ENCODE peak calls at places on chromosomes 4 and X, in four cellular contexts. One of them, this sample, is unnamed.

GRCh38 chrX:49977319-49978090 is 55.1 kb downstream of the CLCN5 start:
- DNase-seq in iPS DF 6.9: no peak
- DNase-seq in SK-N-SH: peak
- DNase-seq in aorta: no peak
- DNase-seq in this sample: no peak

GRCh38 chr4:137470806-137471205 is 61.5 kb downstream of the PCDH18 start:
- DNase-seq in iPS DF 6.9: no peak
- DNase-seq in SK-N-SH: no peak
- DNase-seq in aorta: no peak
- DNase-seq in this sample: no peak

GRCh38 chrX:115957862-115958490 is 212.6 kb upstream of the AGTR2 start:
- DNase-seq in iPS DF 6.9: no peak
- DNase-seq in SK-N-SH: peak
- DNase-seq in aorta: no peak
- DNase-seq in this sample: no peak

GRCh38 chr4:6767725-6768538 is 14.6 kb upstream of the KIAA0232 start:
- DNase-seq in iPS DF 6.9: no peak
- DNase-seq in SK-N-SH: no peak
- DNase-seq in aorta: no peak
- DNase-seq in this sample: peak

GRCh38 chrX:46912098-46912672 is at the start of gene JADE3:
- DNase-seq in iPS DF 6.9: no peak
- DNase-seq in SK-N-SH: peak
- DNase-seq in aorta: peak
- DNase-seq in this sample: peak

GRCh38 chr4:142322996-142323395 is 523.1 kb downstream of the INPP4B start:
- DNase-seq in iPS DF 6.9: no peak
- DNase-seq in SK-N-SH: no peak
- DNase-seq in aorta: no peak
- DNase-seq in this sample: no peak

GRCh38 chrX:53262918-53263394 is 18.4 kb downstream of the IQSEC2 start:
- DNase-seq in iPS DF 6.9: no peak
- DNase-seq in SK-N-SH: no peak
- DNase-seq in aorta: no peak
- DNase-seq in this sample: no peak

GRCh38 chrX:48703642-48704481 is 7.3 kb downstream of the SUV39H1 start:
- DNase-seq in iPS DF 6.9: no peak
- DNase-seq in SK-N-SH: no peak
- DNase-seq in aorta: no peak
- DNase-seq in this sample: no peak

GRCh38 chrX:43961699-43962098 is 11.5 kb downstream of the NDP start:
- DNase-seq in iPS DF 6.9: no peak
- DNase-seq in SK-N-SH: no peak
- DNase-seq in aorta: no peak
- DNase-seq in this sample: no peak

GRCh38 chr4:38324861-38325451 is 339.0 kb upstream of the KLF3 start:
- DNase-seq in iPS DF 6.9: no peak
- DNase-seq in SK-N-SH: no peak
- DNase-seq in aorta: no peak
- DNase-seq in this sample: no peak

GRCh38 chrX:123830309-123830708 is 29.5 kb upstream of the XIAP start:
- DNase-seq in iPS DF 6.9: no peak
- DNase-seq in SK-N-SH: no peak
- DNase-seq in aorta: no peak
- DNase-seq in this sample: no peak
- H3K4me3 ChIP-seq in iPS DF 6.9: no peak
- H3K4me3 ChIP-seq in SK-N-SH: no peak
- H3K4me3 ChIP-seq in aorta: no peak
- H3K4me3 ChIP-seq in this sample: no peak

GRCh38 chrX:92260102-92260501 is 480.9 kb downstream of the PCDH11X start:
- DNase-seq in iPS DF 6.9: no peak
- DNase-seq in SK-N-SH: no peak
- DNase-seq in aorta: no peak
- DNase-seq in this sample: no peak
- H3K4me3 ChIP-seq in iPS DF 6.9: no peak
- H3K4me3 ChIP-seq in SK-N-SH: peak
- H3K4me3 ChIP-seq in aorta: no peak
- H3K4me3 ChIP-seq in this sample: no peak

GRCh38 chrX:101079223-101079622 is 544 bp downstream of the TMEM35A start:
- DNase-seq in iPS DF 6.9: no peak
- DNase-seq in SK-N-SH: no peak
- DNase-seq in aorta: no peak
- DNase-seq in this sample: no peak
- H3K4me3 ChIP-seq in iPS DF 6.9: peak
- H3K4me3 ChIP-seq in SK-N-SH: peak
- H3K4me3 ChIP-seq in aorta: peak
- H3K4me3 ChIP-seq in this sample: peak

DNA sequence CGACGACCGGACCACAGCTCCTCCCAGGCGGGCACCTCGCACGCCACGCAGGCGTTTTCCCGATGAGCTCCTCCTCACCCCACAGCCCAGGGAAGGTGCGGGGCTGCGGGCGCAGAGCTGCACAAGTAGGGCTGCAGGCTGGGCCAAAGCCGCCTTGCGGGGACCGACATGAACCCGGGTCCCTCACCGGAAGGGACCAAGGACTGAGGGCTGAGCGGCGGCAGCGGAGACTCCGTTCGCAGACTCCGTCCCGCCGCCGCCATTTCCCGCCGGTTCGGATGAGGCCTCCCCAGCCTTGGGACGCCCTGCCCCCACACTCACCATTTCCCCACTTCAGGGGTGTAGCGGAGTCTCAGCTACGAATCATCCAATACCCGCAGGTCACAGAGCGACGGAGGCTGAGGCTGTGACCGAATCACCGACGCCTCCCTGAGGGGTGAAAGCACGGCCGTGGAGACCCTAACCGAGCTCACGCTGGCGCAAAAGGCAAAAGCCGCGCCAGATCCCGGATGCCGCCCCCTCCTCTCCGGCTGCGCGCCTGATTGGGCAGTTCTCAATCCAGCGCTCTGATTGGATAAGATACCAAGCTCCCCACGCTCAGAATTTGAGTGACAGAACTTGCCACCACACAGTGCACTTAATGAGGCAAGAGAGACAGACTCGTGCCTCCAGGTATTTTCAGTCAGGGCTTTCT is at the start of gene ZNF732:
- DNase-seq in iPS DF 6.9: peak
- DNase-seq in SK-N-SH: peak
- DNase-seq in aorta: peak
- DNase-seq in this sample: peak
- H3K4me3 ChIP-seq in iPS DF 6.9: peak
- H3K4me3 ChIP-seq in SK-N-SH: peak
- H3K4me3 ChIP-seq in aorta: peak
- H3K4me3 ChIP-seq in this sample: peak

GRCh38 chrX:71637848-71638247 is 19.5 kb upstream of the CXCR3 start:
- DNase-seq in iPS DF 6.9: no peak
- DNase-seq in SK-N-SH: no peak
- DNase-seq in aorta: no peak
- DNase-seq in this sample: no peak
- H3K4me3 ChIP-seq in iPS DF 6.9: no peak
- H3K4me3 ChIP-seq in SK-N-SH: no peak
- H3K4me3 ChIP-seq in aorta: no peak
- H3K4me3 ChIP-seq in this sample: no peak

DNA sequence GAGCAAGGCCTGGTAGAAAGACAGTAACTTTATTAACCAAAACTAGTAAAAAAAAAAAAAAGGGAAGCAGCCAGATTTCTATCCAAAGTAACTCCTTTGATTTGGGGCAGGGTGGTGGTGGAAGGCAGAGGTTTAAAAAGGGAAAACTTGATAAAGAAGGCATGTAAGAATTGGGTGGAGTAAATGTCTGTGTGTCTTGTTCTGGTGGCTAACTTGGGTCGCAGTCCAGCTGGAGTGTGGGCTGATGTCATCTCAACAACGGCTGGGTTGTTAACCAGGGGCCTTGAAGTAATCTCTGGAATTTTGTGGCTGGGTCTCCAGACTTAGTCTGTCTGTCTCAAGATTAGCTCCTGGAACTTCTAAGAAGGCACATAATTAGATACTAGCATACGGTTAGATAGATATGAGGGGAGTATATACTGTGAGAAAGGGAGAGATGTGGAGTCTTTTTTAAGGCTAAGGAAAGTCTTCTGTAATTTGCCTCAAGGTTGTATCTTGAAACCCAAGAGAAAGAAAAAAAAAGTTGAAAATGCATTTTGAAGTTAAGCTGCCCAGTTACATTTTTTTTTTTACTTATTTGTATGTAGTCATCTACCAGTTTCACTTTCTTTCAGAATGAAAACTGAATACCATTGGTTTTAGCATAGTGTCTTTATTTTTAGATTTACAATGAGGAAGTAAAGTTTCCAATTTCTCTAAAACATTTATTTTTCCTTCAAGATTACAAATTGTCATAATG is 48.3 kb downstream of the MTHFD2L start:
- DNase-seq in iPS DF 6.9: no peak
- DNase-seq in SK-N-SH: no peak
- DNase-seq in aorta: no peak
- DNase-seq in this sample: peak
- H3K4me3 ChIP-seq in iPS DF 6.9: no peak
- H3K4me3 ChIP-seq in SK-N-SH: no peak
- H3K4me3 ChIP-seq in aorta: no peak
- H3K4me3 ChIP-seq in this sample: no peak

GRCh38 chr4:152676052-152676854 is 3.5 kb downstream of the TMEM154 start:
- DNase-seq in iPS DF 6.9: no peak
- DNase-seq in SK-N-SH: no peak
- DNase-seq in aorta: no peak
- DNase-seq in this sample: no peak

GRCh38 chr4:152679414-152680281 is at the start of gene TMEM154:
- DNase-seq in iPS DF 6.9: peak
- DNase-seq in SK-N-SH: peak
- DNase-seq in aorta: peak
- DNase-seq in this sample: peak

GRCh38 chr4:152680988-152681731 is 1.4 kb upstream of the TMEM154 start:
- DNase-seq in iPS DF 6.9: no peak
- DNase-seq in SK-N-SH: no peak
- DNase-seq in aorta: no peak
- DNase-seq in this sample: no peak

GRCh38 chr4:152682143-152682542 is 2.3 kb upstream of the TMEM154 start:
- DNase-seq in iPS DF 6.9: no peak
- DNase-seq in SK-N-SH: no peak
- DNase-seq in aorta: no peak
- DNase-seq in this sample: no peak

GRCh38 chr4:152678841-152679240 is 956 bp downstream of the TMEM154 start:
- DNase-seq in iPS DF 6.9: no peak
- DNase-seq in SK-N-SH: no peak
- DNase-seq in aorta: no peak
- DNase-seq in this sample: no peak
- H3K4me3 ChIP-seq in iPS DF 6.9: no peak
- H3K4me3 ChIP-seq in SK-N-SH: no peak
- H3K4me3 ChIP-seq in aorta: no peak
- H3K4me3 ChIP-seq in this sample: no peak

DNA sequence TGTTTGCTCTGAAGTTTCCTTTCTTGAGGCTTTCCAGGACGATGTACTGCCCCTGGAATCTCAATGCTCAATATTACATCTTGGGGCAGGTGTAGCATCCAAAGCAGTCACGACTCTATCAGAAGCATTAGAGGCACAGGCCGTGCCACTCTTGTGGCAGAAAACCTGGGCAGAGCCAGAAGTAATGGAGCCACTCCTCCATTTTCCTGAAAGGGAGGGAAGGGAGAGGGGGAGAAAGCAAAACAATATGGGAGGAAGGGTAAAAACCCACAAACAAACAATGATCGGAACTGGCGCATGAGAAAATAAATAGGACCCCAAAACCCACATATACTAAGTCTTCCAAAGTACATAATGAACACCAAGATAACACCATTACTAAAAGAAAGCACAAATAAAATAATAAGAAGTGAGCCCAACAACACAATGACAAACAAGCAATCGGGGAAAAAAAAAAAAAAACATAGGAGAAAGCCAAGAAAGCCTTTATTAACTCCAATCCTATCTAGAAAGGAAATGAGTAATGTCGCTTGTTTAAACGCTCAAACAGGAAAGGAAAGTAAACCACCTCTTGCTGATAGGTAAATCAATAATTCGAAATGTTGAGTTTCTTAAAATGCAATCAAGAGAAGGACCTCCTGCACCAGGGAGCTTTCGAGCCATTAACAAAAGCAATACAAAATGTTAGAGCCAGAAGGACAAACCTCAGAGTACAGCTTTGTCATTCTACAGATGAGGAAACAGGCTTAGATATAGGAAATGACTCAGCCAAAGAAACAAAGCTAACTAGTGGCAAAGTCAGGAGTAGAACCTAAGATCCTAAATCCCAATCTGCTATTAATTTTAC is 117.4 kb downstream of the ATRX start:
- DNase-seq in iPS DF 6.9: no peak
- DNase-seq in SK-N-SH: no peak
- DNase-seq in aorta: no peak
- DNase-seq in this sample: no peak
- H3K4me3 ChIP-seq in iPS DF 6.9: no peak
- H3K4me3 ChIP-seq in SK-N-SH: no peak
- H3K4me3 ChIP-seq in aorta: no peak
- H3K4me3 ChIP-seq in this sample: no peak

DNA sequence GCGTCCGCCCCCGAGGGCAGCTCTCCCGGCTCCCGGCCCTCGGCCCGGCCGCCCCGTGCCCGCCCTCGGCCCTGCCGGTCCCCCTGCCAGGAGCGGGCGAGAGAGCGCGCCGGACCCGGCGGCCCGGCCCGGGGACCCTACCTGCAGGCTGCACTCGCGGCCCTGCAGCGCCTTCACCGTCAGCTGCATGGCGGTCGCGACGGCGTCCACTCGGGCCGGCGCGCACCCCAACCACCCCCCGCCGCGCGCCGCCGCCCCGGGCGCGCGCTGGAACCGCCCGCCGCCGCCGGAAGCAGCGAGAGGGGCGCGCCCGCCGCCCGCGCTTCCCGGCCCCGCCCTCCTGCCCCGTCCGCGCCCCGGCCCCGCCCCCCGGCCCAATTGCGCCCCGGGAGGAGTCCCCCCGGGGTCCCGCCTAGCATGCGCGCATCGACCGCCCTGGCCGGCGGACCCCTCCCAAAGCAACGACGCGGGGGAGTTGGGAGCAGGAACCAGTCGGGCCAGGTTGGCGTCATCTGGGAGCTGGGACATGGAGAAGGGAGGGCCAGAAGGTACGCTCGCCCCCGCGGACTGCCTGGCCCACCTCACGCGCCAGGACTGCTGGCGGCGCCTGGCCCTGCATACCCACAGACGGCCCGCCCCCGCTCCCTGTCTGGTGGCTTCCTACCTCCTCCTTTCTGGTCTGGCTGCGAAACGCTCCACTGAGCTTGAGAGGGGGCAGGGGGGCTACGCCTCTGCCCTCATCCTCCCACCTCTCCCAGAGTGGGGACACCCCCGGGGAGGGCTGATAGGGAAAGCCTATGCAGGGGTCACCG is at the start of gene UBL4A:
- DNase-seq in iPS DF 6.9: no peak
- DNase-seq in SK-N-SH: peak
- DNase-seq in aorta: peak
- DNase-seq in this sample: peak
- H3K4me3 ChIP-seq in iPS DF 6.9: peak
- H3K4me3 ChIP-seq in SK-N-SH: peak
- H3K4me3 ChIP-seq in aorta: peak
- H3K4me3 ChIP-seq in this sample: peak

This sample was measured in testis.